ENCODE peak calls at places on chromosomes 2 and 18, in ten cellular contexts. I, P, B, A, O, V, C, S, G and E are unnamed samples.

GRCh38 chr2:24164416-24164973 is 10.4 kb upstream of the FAM228A start:
- DNase-seq in I (no peak), P (peak), B (peak), A (peak), O (no peak), V (peak), C (peak), S (peak), G (peak), E (peak)

GRCh38 chr2:26187537-26188104 is 14.7 kb downstream of the GAREM2 start:
- DNase-seq in I (no peak), P (no peak), B (no peak), A (no peak), O (no peak), V (no peak), C (no peak), S (no peak), G (no peak), E (no peak)

GRCh38 chr18:23137788-23138216 is 2.5 kb downstream of the CABLES1 start:
- DNase-seq in I (peak), P (no peak), B (no peak), A (no peak), O (no peak), V (no peak), C (no peak), S (no peak), G (peak), E (no peak)

GRCh38 chr2:229713371-229714079 is 830 bp downstream of the DNER start:
- DNase-seq in I (peak), P (peak), B (peak), A (peak), O (no peak), V (peak), C (no peak), S (peak), G (no peak), E (no peak)

GRCh38 chr2:117785740-117786139 is 28.8 kb upstream of the DDX18 start:
- DNase-seq in I (no peak), P (peak), B (no peak), A (peak), O (no peak), V (peak), C (peak), S (peak), G (peak), E (no peak)

GRCh38 chr2:151269798-151270568 is 8.3 kb upstream of the RBM43 start:
- DNase-seq in I (no peak), P (no peak), B (no peak), A (no peak), O (no peak), V (no peak), C (no peak), S (no peak), G (no peak), E (no peak)

GRCh38 chr2:73075477-73076373 is 4.2 kb upstream of the SFXN5 start:
- DNase-seq in I (no peak), P (no peak), B (no peak), A (no peak), O (peak), V (no peak), C (no peak), S (no peak), G (peak), E (no peak)

GRCh38 chr2:153870308-153870707 is 1.4 kb upstream of the GALNT13 start:
- DNase-seq in I (no peak), P (peak), B (no peak), A (no peak), O (no peak), V (no peak), C (no peak), S (peak), G (no peak), E (no peak)

GRCh38 chr2:157257312-157258252 is at the start of gene GALNT5:
- DNase-seq in I (no peak), P (peak), B (no peak), A (no peak), O (no peak), V (peak), C (no peak), S (no peak), G (peak), E (no peak)

GRCh38 chr18:67104700-67105284 is 411.7 kb downstream of the DSEL start:
- DNase-seq in I (no peak), P (peak), B (peak), A (peak), O (no peak), V (peak), C (peak), S (peak), G (peak), E (no peak)

GRCh38 chr18:2883137-2883671 is 36.4 kb downstream of the EMILIN2 start:
- DNase-seq in I (no peak), P (no peak), B (peak), A (peak), O (no peak), V (no peak), C (peak), S (no peak), G (no peak), E (no peak)

GRCh38 chr2:109213646-109214417 is 84.8 kb downstream of the SH3RF3 start:
- DNase-seq in I (no peak), P (no peak), B (peak), A (peak), O (peak), V (no peak), C (peak), S (no peak), G (no peak), E (no peak)

GRCh38 chr2:217711236-217711635 is 291.6 kb downstream of the TNS1 start:
- DNase-seq in I (no peak), P (no peak), B (no peak), A (no peak), O (no peak), V (no peak), C (no peak), S (no peak), G (peak), E (no peak)

GRCh38 chr18:74454279-74454741 is 2.8 kb downstream of the DIPK1C start:
- DNase-seq in I (peak), P (no peak), B (no peak), A (no peak), O (no peak), V (no peak), C (no peak), S (no peak), G (no peak), E (no peak)

GRCh38 chr18:48263421-48263820 is 145.8 kb downstream of the ZBTB7C start:
- DNase-seq in I (no peak), P (no peak), B (no peak), A (no peak), O (no peak), V (no peak), C (no peak), S (no peak), G (no peak), E (no peak)

GRCh38 chr18:50594931-50595330 is 35.0 kb downstream of the MAPK4 start:
- DNase-seq in I (no peak), P (no peak), B (no peak), A (no peak), O (no peak), V (no peak), C (no peak), S (no peak), G (no peak), E (no peak)

GRCh38 chr18:23324056-23324811 is 128.9 kb upstream of the RIOK3 start:
- DNase-seq in I (no peak), P (no peak), B (no peak), A (no peak), O (no peak), V (no peak), C (no peak), S (no peak), G (no peak), E (no peak)

GRCh38 chr18:34595673-34596072 is 114.4 kb upstream of the DTNA start:
- DNase-seq in I (no peak), P (no peak), B (no peak), A (no peak), O (no peak), V (no peak), C (no peak), S (no peak), G (peak), E (no peak)

GRCh38 chr2:50722828-50723227 is 309.1 kb downstream of the NRXN1 start:
- DNase-seq in I (no peak), P (no peak), B (no peak), A (no peak), O (no peak), V (no peak), C (no peak), S (no peak), G (no peak), E (no peak)

GRCh38 chr2:239406316-239406995 is 5.6 kb upstream of the HDAC4 start:
- DNase-seq in I (no peak), P (no peak), B (no peak), A (no peak), O (no peak), V (no peak), C (no peak), S (no peak), G (no peak), E (no peak)

GRCh38 chr2:148993336-148993735 is 45.2 kb upstream of the LYPD6B start:
- DNase-seq in I (no peak), P (no peak), B (no peak), A (no peak), O (no peak), V (no peak), C (no peak), S (no peak), G (no peak), E (no peak)

GRCh38 chr2:94956797-94957391 is 68.6 kb upstream of the MAL start:
- DNase-seq in I (no peak), P (peak), B (no peak), A (peak), O (no peak), V (peak), C (no peak), S (no peak), G (no peak), E (no peak)

GRCh38 chr18:74895686-74896085 is 298.0 kb downstream of the ZNF407 start:
- DNase-seq in I (no peak), P (no peak), B (no peak), A (no peak), O (no peak), V (no peak), C (no peak), S (no peak), G (no peak), E (no peak)

GRCh38 chr2:9145109-9145751 is 61.4 kb upstream of the ASAP2 start:
- DNase-seq in I (no peak), P (no peak), B (no peak), A (no peak), O (no peak), V (no peak), C (no peak), S (no peak), G (no peak), E (no peak)

GRCh38 chr2:17821080-17821479 is 4.8 kb downstream of the MSGN1 start:
- DNase-seq in I (no peak), P (no peak), B (no peak), A (no peak), O (no peak), V (no peak), C (no peak), S (peak), G (no peak), E (no peak)